ENCODE peak calls at places on chromosomes 13 and 19, in six cellular contexts. K, W, S, Q, C and R are unnamed samples.

GRCh38 chr13:27371932-27372331 is 52.5 kb upstream of the GTF3A start:
- DNase-seq in K (no peak), W (no peak), S (no peak), Q (no peak), C (no peak), R (no peak)

GRCh38 chr13:84126671-84127171 is 244.4 kb upstream of the SLITRK1 start:
- DNase-seq in K (no peak), W (no peak), S (no peak), Q (peak; percentile 46), C (no peak), R (no peak)

GRCh38 chr19:38042132-38042531 is 135.1 kb downstream of the SIPA1L3 start:
- DNase-seq in K (no peak), W (no peak), S (no peak), Q (no peak), C (no peak), R (no peak)

GRCh38 chr13:59883885-59884284 is 279.8 kb downstream of the DIAPH3 start:
- DNase-seq in K (no peak), W (no peak), S (no peak), Q (no peak), C (no peak), R (no peak)

GRCh38 chr19:54436561-54437229 is 12.3 kb upstream of the LENG8 start:
- DNase-seq in K (no peak), W (no peak), S (no peak), Q (no peak), C (no peak), R (no peak)

GRCh38 chr13:100483836-100484381 is 104.7 kb downstream of the GGACT start:
- DNase-seq in K (no peak), W (no peak), S (no peak), Q (no peak), C (no peak), R (no peak)

GRCh38 chr13:30905932-30906383 is at the start of gene MEDAG:
- DNase-seq in K (peak; percentile 87), W (no peak), S (no peak), Q (peak; percentile 38), C (no peak), R (peak; percentile 97)

GRCh38 chr13:104357672-104358314 is 1291.6 kb upstream of the SLC10A2 start:
- DNase-seq in K (no peak), W (no peak), S (no peak), Q (no peak), C (no peak), R (no peak)

GRCh38 chr13:30002577-30002976 is 152.2 kb upstream of the UBL3 start:
- DNase-seq in K (peak; percentile 42), W (no peak), S (no peak), Q (peak; percentile 91), C (peak; percentile 56), R (peak; percentile 89)

GRCh38 chr13:36819064-36819810 is at the start of gene RFXAP:
- DNase-seq in K (peak; percentile 90), W (peak; percentile 94), S (peak; percentile 90), Q (peak; percentile 83), C (peak; percentile 77), R (peak; percentile 84)
- TF ChIP-seq CTCF in K (no peak), W (no peak), S (no peak), Q (no peak), C (no peak), R (no peak)

GRCh38 chr13:105608132-105608531 is 927.3 kb downstream of the EFNB2 start:
- DNase-seq in K (no peak), W (no peak), S (no peak), Q (no peak), C (no peak), R (no peak)
- TF ChIP-seq CTCF in K (no peak), W (no peak), S (no peak), Q (no peak), C (no peak), R (no peak)

GRCh38 chr13:110618167-110618566 is 2.8 kb downstream of the NAXD start:
- DNase-seq in K (no peak), W (no peak), S (no peak), Q (no peak), C (no peak), R (no peak)

GRCh38 chr13:110617326-110618072 is 2.2 kb downstream of the NAXD start:
- DNase-seq in K (peak; percentile 84), W (no peak), S (no peak), Q (peak; percentile 66), C (no peak), R (peak; percentile 82)

GRCh38 chr13:110615005-110615321 is 382 bp upstream of the NAXD start:
- DNase-seq in K (no peak), W (no peak), S (no peak), Q (no peak), C (no peak), R (no peak)

GRCh38 chr13:110615322-110616102 is at the start of gene NAXD:
- DNase-seq in K (peak; percentile 96), W (peak; percentile 89), S (peak; percentile 77), Q (peak; percentile 91), C (peak; percentile 94), R (peak; percentile 93)

DNA sequence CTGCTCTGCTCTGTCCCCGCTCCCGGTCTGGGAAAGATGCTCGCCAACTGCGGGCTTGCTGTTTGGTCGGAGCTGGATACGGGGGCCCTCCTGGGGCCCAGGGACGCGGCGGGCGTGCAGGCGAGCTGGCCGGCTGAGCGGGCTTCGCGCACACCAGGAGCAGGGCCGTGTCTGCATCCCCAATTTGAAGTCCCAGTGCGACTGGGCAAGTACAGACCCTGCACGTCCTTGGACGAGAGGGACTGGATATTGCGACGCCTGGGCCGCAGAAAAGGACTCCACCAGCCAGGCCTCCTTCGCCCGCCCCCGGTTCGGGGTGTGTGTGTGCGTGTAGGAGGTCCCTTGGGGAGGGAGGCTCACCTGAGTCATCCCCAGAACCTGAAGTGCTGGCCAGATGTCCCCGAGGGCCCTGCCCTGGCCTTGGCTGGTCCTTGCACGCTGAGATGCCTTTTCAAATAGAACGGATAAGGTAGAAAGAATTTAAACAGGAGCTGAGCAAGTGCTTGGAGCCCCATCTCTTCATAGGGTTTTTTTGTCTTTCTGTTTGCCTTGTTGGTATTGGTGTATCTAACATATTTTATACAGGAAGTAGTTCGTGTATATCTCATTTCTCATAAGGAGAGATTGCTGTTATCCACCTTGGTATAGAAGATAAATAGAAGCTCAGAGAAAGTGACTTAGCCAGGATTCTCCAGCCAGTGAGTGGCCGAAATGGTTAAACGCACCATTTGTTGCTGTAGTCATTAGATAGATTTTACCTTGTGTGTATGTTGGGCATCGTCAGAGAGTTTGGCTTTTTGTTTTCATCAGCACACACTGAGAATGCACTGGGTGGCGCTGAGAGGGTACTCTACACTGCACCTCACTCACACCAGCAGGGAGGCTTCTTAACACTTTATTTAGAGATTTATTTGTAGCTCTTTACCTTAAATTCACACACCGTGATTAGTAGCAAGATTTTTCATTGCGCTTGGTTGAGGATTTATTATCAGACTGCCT is 1.1 kb downstream of the NAXD start:
- DNase-seq in K (peak; percentile 38), W (no peak), S (no peak), Q (peak; percentile 82), C (peak; percentile 36), R (peak; percentile 67)
- TF ChIP-seq CTCF in K (no peak), W (no peak), S (no peak), Q (no peak), C (peak; percentile 7), R (peak; percentile 4)

DNA sequence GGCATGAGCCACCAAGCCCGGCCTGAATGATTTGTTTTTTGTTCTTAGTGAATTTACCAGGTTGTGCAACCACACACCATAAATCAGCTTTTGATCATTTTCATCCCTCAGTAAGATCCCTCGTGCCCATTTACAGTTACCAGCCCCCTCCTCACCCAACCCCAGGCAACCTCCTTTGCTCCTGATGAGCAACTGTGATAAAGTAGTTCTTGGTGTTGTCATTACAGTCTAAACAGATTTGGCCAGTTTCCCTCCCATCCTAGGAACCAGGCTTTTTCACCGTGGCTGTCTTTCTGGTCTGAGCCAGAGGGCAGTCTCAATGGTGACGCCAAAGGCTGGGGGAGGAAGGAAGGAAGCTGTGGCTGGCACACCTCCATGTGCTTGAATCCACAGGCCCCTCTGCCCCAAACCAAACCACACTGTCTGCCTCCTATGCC is 61.2 kb upstream of the WDFY2 start:
- DNase-seq in K (peak; percentile 79), W (no peak), S (no peak), Q (peak; percentile 71), C (peak; percentile 76), R (peak; percentile 60)
- TF ChIP-seq CTCF in K (no peak), W (no peak), S (no peak), Q (no peak), C (no peak), R (no peak)

DNA sequence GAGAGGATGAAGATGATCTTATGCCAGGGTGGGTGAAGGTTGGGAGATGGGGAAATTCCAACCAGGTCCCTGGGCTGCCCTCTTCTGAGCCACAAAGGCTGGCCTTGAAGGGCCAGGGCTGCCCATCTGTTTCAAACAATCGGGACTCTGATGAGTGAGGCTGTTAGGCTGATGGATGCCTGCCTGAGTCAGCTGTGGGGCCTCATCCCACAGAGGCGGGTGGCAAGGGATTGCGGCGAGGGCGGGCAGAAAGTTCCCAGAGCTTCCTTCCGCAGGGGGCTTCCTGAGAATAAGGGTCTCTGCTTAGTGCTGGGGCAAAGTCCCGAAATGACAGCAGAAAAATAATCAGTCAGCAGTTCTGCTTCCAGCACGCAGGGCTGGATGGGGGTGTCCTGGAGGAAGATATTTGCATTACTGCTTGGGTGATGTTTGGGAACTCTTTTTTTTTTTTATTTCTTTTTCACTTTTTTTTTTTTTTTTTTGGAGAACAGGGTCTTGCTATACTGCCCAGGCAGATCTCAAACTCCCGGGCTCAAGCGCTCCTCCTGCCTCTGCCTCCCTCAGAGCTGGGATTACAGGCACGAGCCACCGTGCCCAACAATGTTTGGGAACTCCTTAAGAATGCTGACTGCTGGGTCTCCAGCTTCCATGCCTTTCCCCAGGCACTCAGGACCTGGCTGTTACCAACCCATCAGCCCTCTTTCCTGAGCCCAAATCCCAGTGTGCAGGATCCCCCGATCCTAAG is 14.1 kb downstream of the SH3GL1 start:
- DNase-seq in K (no peak), W (no peak), S (no peak), Q (no peak), C (no peak), R (no peak)
- TF ChIP-seq CTCF in K (peak; percentile 10), W (peak; percentile 41), S (peak; percentile 24), Q (peak; percentile 8), C (no peak), R (no peak)

GRCh38 chr19:42092350-42092749 is 16.4 kb downstream of the ZNF574 start:
- DNase-seq in K (peak; percentile 26), W (peak; percentile 60), S (no peak), Q (peak; percentile 54), C (peak; percentile 70), R (no peak)
- TF ChIP-seq CTCF in K (peak; percentile 51), W (no peak), S (peak; percentile 34), Q (peak; percentile 84), C (peak; percentile 76), R (peak; percentile 44)

GRCh38 chr13:52128714-52129700 is at the start of gene NEK5:
- DNase-seq in K (peak; percentile 44), W (peak; percentile 92), S (peak; percentile 68), Q (peak; percentile 65), C (peak; percentile 47), R (peak; percentile 34)
- TF ChIP-seq CTCF in K (peak; percentile 38), W (peak; percentile 63), S (peak; percentile 84), Q (peak; percentile 37), C (peak; percentile 65), R (peak; percentile 59)

DNA sequence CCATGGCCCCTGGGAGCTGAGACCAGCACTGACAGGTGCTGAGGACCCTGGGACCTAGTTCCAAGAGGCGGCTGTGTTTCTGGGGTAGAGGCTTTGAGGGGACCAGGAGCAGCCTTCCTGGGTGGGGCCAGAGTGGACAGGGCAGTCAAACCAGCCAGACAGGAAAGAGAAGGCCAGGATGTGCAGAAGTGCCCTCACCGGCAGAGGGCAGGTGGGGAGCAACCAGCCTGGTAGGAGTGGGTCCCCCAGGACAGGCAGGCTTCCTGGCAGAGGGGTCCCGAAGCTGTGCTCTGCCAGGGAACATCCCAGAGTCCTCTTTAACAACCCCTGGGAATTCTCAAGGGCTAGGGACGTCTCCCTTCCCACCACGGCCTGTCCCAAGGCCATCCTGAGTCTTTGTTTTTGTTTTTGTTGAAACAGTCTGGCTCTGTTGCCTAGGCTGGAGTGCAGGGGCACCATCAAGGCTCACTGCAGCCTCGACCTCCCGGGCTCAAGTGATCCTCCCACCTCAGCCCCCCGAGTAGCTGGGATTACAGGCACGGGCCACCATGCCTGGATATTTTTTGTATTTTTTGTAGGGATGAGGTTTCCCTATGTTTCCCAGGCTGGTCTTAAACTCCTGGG is 3.0 kb upstream of the HIPK4 start:
- DNase-seq in K (no peak), W (no peak), S (no peak), Q (peak; percentile 72), C (peak; percentile 67), R (no peak)
- TF ChIP-seq CTCF in K (peak; percentile 15), W (no peak), S (no peak), Q (peak; percentile 68), C (peak; percentile 49), R (peak; percentile 31)